ENCODE peak calls at places on chromosomes 13 and 19, in nine cellular contexts. J is tibial nerve, O is uterus, Q is lower leg skin, U is fibroblast of lung, M is upper lobe of right lung, D is lower lobe of right lung, G is body of pancreas, E is IMR-90. X is an unnamed sample.

GRCh38 chr19:6740589-6741348 is 1.3 kb downstream of the TRIP10 start:
- DNase-seq in O (peak), G (peak), Q (peak), U (peak), E (peak), M (peak), J (no peak), D (peak), X (no peak)

GRCh38 chr19:37975071-37975470 is 68.1 kb downstream of the SIPA1L3 start:
- DNase-seq in J (no peak), D (no peak), U (no peak), M (peak), O (no peak), Q (peak), E (no peak), G (no peak), X (no peak)

GRCh38 chr13:26991508-26992181 is 180.0 kb downstream of the USP12 start:
- DNase-seq in E (peak), G (peak), Q (no peak), M (no peak), O (no peak), U (no peak), D (no peak), J (no peak), X (no peak)

GRCh38 chr19:35088514-35088913 is 27.1 kb upstream of the FXYD3 start:
- DNase-seq in U (peak), O (no peak), E (peak), J (no peak), D (no peak), G (no peak), M (no peak), Q (no peak), X (no peak)

GRCh38 chr19:7898967-7899366 is 4.7 kb upstream of the MAP2K7 start:
- DNase-seq in D (no peak), M (no peak), U (no peak), E (no peak), J (no peak), O (no peak), G (no peak), Q (no peak), X (no peak)

GRCh38 chr13:50678464-50679162 is 164.9 kb downstream of the DLEU7 start:
- DNase-seq in G (no peak), M (no peak), J (no peak), O (no peak), Q (no peak), D (no peak), E (peak), U (peak), X (peak)

GRCh38 chr19:44626067-44626624 is 12.8 kb downstream of the IGSF23 start:
- DNase-seq in Q (no peak), E (peak), D (no peak), G (peak), M (no peak), O (no peak), U (peak), J (no peak), X (peak)

GRCh38 chr19:3096267-3096901 is 2.2 kb downstream of the GNA11 start:
- DNase-seq in U (no peak), G (no peak), M (peak), O (no peak), Q (no peak), J (no peak), E (no peak), D (no peak), X (no peak)

GRCh38 chr19:7916137-7916907 is 1.7 kb downstream of the TGFBR3L start:
- DNase-seq in J (no peak), E (no peak), O (no peak), U (no peak), M (peak), Q (no peak), D (peak), G (no peak), X (no peak)

GRCh38 chr19:7224205-7224833 is 69.9 kb downstream of the INSR start:
- DNase-seq in E (peak), O (peak), M (no peak), J (peak), Q (peak), D (no peak), G (peak), U (peak), X (peak)

GRCh38 chr19:10430505-10431253 is 10.3 kb downstream of the PDE4A start:
- DNase-seq in D (peak), G (peak), Q (peak), E (peak), M (peak), J (no peak), U (peak), O (peak), X (no peak)

GRCh38 chr13:111322916-111323331 is 2.5 kb downstream of the TEX29 start:
- DNase-seq in D (no peak), Q (peak), M (no peak), G (no peak), O (no peak), E (no peak), J (no peak), U (no peak), X (no peak)

GRCh38 chr13:25771208-25771607 is 280.6 kb downstream of the SHISA2 start:
- DNase-seq in E (no peak), Q (peak), G (no peak), M (no peak), J (no peak), U (peak), O (no peak), D (no peak), X (no peak)

GRCh38 chr19:29680447-29680846 is 15.2 kb downstream of the PLEKHF1 start:
- DNase-seq in M (peak), O (no peak), E (no peak), U (no peak), G (peak), Q (no peak), D (peak), J (no peak), X (no peak)

GRCh38 chr19:21751379-21751778 is 16.0 kb downstream of the ZNF100 start:
- DNase-seq in Q (no peak), E (peak), J (no peak), O (no peak), M (no peak), D (no peak), G (no peak), U (peak), X (no peak)

GRCh38 chr13:87999141-87999765 is 328.1 kb downstream of the SLITRK5 start:
- DNase-seq in O (no peak), J (no peak), G (no peak), D (no peak), U (peak), Q (no peak), E (peak), M (no peak), X (peak)

GRCh38 chr13:31433201-31433600 is 233.4 kb downstream of the B3GLCT start:
- DNase-seq in Q (no peak), G (no peak), J (no peak), O (no peak), M (no peak), D (no peak), U (no peak), E (no peak), X (no peak)
- H3K4me3 ChIP-seq in Q (no peak), G (no peak), J (no peak), O (no peak), M (no peak), D (no peak), U (no peak), E (no peak), X (no peak)

DNA sequence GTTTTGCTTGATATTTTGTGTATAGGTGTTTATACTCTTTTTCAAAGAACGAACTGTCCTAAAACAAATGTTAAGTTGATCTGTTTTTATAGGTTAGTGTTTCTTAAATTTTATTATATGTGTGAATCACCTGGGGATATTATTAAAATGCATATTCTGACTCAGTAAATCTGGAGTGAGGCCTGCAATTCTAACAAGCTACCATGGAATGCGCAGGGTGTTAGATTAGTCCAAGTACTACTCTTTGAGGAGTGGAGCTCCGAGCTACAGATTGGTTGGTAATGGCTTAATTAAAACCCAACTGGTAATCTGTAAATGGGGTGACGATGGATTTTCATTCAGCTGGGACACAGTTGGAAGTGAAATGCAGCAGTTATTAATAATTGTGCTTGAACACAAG is 214.1 kb upstream of the UFM1 start:
- DNase-seq in Q (no peak), J (no peak), M (no peak), E (no peak), D (no peak), U (peak), O (no peak), G (no peak), X (peak)
- TF ChIP-seq CTCF in Q (no peak), J (no peak), M (no peak), E (no peak), D (no peak), U (no peak), O (no peak), G (no peak), X (no peak)

DNA sequence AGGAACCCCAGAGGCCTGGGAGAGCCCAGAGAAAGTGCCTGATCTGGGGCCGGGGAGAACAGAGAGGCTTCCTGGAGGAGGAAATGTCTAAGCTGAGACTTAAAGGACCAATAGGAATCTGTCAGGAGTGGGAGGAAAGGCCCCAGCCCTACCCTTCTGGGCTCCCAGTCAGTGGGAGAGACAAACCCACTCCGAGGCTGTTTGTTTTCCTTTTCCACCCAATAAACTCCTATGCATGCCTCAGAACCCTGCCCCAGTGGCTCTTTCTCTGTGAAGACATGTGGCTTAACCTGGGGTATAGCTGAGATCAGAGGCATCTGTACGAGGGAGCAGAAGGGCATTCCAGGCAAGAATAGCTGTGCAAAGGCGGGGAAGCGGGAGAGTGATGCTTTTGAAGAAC is 1.9 kb downstream of the MEGF8 start:
- DNase-seq in E (no peak), J (no peak), U (no peak), Q (no peak), G (no peak), O (no peak), M (no peak), D (no peak), X (no peak)
- H3K4me3 ChIP-seq in E (no peak), J (no peak), U (no peak), Q (no peak), G (no peak), O (no peak), M (no peak), D (no peak), X (no peak)

GRCh38 chr13:113967206-113967720 is 6.6 kb downstream of the C13orf46 start:
- DNase-seq in Q (no peak), J (no peak), O (no peak), U (no peak), G (no peak), E (no peak), M (peak), D (peak), X (no peak)

GRCh38 chr13:113969311-113969972 is 4.4 kb downstream of the C13orf46 start:
- DNase-seq in E (no peak), Q (peak), U (no peak), D (peak), O (no peak), M (peak), G (no peak), J (no peak), X (no peak)

GRCh38 chr13:113967729-113968462 is 6.0 kb downstream of the C13orf46 start:
- DNase-seq in U (no peak), O (no peak), Q (no peak), M (peak), D (peak), J (no peak), G (peak), E (no peak), X (no peak)

GRCh38 chr13:113969973-113970611 is 3.8 kb downstream of the C13orf46 start:
- DNase-seq in G (peak), U (no peak), D (peak), J (no peak), M (peak), O (no peak), Q (peak), E (no peak), X (no peak)

GRCh38 chr13:113968463-113969310 is 5.2 kb downstream of the C13orf46 start:
- DNase-seq in U (no peak), M (peak), D (peak), G (no peak), Q (no peak), J (no peak), O (no peak), E (no peak), X (no peak)
- TF ChIP-seq CTCF in U (no peak), M (no peak), D (no peak), G (no peak), Q (no peak), J (no peak), O (no peak), E (no peak), X (peak)

GRCh38 chr19:49615861-49616260 is 24.1 kb downstream of the RRAS start:
- DNase-seq in D (no peak), G (no peak), U (no peak), J (no peak), O (no peak), M (no peak), E (no peak), Q (no peak), X (no peak)
- H3K4me3 ChIP-seq in D (no peak), G (no peak), U (no peak), J (no peak), O (no peak), M (no peak), E (no peak), Q (no peak), X (no peak)

GRCh38 chr19:41707502-41707812 is 969 bp upstream of the CEACAM5 start:
- DNase-seq in D (no peak), E (no peak), Q (peak), U (no peak), M (no peak), G (no peak), O (no peak), J (no peak), X (no peak)
- TF ChIP-seq CTCF in D (no peak), E (no peak), Q (no peak), U (no peak), M (no peak), G (no peak), O (no peak), J (no peak), X (peak)

DNA sequence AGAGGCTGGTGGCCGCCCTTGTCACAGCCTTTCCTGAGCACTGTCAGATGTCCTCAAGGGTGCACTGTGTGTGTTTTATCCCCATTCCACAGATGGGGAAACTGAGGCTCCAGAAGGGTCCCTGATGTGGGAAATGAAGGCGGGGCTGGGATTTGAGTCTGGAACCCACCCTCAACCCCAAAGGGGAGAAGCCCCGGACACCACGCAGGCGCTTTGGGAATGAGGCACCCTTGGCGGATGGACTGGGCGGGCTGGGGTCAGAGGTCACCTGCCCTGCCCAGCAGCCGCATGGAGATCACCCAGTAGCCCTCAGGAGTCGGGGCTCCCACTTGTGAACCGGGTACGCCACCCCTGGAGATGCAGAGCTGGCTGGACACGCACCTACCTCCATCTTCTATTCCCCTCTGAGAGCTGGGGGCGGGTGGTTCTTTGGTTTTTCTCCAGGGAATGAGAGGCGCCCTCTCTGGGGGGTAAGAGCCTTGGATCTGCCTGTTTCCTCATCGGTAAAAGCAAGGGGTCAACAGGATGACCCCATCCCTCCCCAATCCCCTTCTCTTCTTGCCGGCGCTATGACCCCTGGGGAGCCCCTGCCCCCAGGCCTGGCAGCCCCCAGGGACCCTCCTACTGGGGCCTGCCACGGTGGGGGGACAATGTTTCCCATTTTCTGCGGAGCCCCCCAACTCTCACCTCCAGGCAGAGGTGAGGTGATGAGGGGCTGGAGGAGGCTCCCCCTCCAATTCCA is 8.3 kb upstream of the ONECUT3 start:
- DNase-seq in M (no peak), J (no peak), O (no peak), Q (no peak), D (no peak), G (no peak), U (no peak), E (no peak), X (no peak)
- H3K4me3 ChIP-seq in M (no peak), J (no peak), O (no peak), Q (no peak), D (no peak), G (no peak), U (no peak), E (no peak), X (no peak)

GRCh38 chr13:99930925-99931324 is 40.6 kb downstream of the ZIC5 start:
- DNase-seq in D (no peak), M (no peak), Q (no peak), O (no peak), G (no peak), J (no peak), E (no peak), U (no peak), X (no peak)

GRCh38 chr13:99941086-99941485 is 30.5 kb downstream of the ZIC5 start:
- DNase-seq in E (no peak), M (no peak), D (no peak), O (no peak), G (no peak), J (no peak), U (no peak), Q (no peak), X (no peak)

GRCh38 chr13:99932912-99933311 is 38.7 kb downstream of the ZIC5 start:
- DNase-seq in D (no peak), G (no peak), M (no peak), J (no peak), E (no peak), U (no peak), O (no peak), Q (no peak), X (no peak)

GRCh38 chr13:99931462-99931861 is 40.1 kb downstream of the ZIC5 start:
- DNase-seq in M (no peak), G (no peak), O (no peak), J (no peak), U (no peak), Q (no peak), E (no peak), D (no peak), X (no peak)

GRCh38 chr13:99935772-99936171 is 35.8 kb downstream of the ZIC5 start:
- DNase-seq in E (no peak), O (no peak), M (no peak), G (no peak), Q (no peak), D (no peak), U (no peak), J (no peak), X (no peak)
- TF ChIP-seq CTCF in E (no peak), O (no peak), M (no peak), G (no peak), Q (no peak), D (peak), U (no peak), J (no peak), X (peak)

X was measured in retinal pigment epithelial cell.